ENCODE peak calls at places on chromosomes 12 and 14, in ten cellular contexts. S, B, J, T, L, C, W, V, X and Z are unnamed samples.

GRCh38 chr14:101410126-101410525 is 151.2 kb upstream of the DIO3 start:
- DNase-seq in S (no peak), B (no peak), J (no peak), T (no peak), L (no peak), C (no peak), W (no peak), V (no peak), X (no peak), Z (no peak)

GRCh38 chr12:27180862-27181261 is 63.2 kb upstream of the STK38L start:
- DNase-seq in S (no peak), B (no peak), J (no peak), T (no peak), L (no peak), C (no peak), W (no peak), V (no peak), X (no peak), Z (no peak)

GRCh38 chr12:100591979-100592378 is 18.5 kb downstream of the GAS2L3 start:
- DNase-seq in S (no peak), B (no peak), J (no peak), T (no peak), L (no peak), C (no peak), W (no peak), V (no peak), X (no peak), Z (no peak)

GRCh38 chr12:98440165-98440581 is 75.2 kb upstream of the TMPO start:
- DNase-seq in S (no peak), B (no peak), J (peak; percentile 78), T (peak; percentile 90), L (peak; percentile 95), C (peak; percentile 85), W (no peak), V (peak; percentile 35), X (no peak), Z (peak; percentile 19)

GRCh38 chr12:56071648-56072047 is 8.3 kb upstream of the ERBB3 start:
- DNase-seq in S (no peak), B (no peak), J (no peak), T (no peak), L (no peak), C (peak; percentile 15), W (no peak), V (no peak), X (no peak), Z (no peak)

GRCh38 chr12:108589028-108589839 is 8.7 kb downstream of the TMEM119 start:
- DNase-seq in S (no peak), B (no peak), J (peak; percentile 36), T (no peak), L (peak; percentile 21), C (no peak), W (no peak), V (no peak), X (no peak), Z (peak; percentile 34)

GRCh38 chr14:91352101-91352500 is 65.5 kb downstream of the CCDC88C start:
- DNase-seq in S (no peak), B (no peak), J (peak; percentile 80), T (no peak), L (no peak), C (peak; percentile 84), W (peak; percentile 58), V (no peak), X (no peak), Z (peak; percentile 75)

GRCh38 chr12:54431911-54432814 is 13.1 kb upstream of the ITGA5 start:
- DNase-seq in S (no peak), B (no peak), J (peak; percentile 90), T (peak; percentile 87), L (peak; percentile 83), C (peak; percentile 94), W (peak; percentile 83), V (peak; percentile 51), X (no peak), Z (peak; percentile 43)

DNA sequence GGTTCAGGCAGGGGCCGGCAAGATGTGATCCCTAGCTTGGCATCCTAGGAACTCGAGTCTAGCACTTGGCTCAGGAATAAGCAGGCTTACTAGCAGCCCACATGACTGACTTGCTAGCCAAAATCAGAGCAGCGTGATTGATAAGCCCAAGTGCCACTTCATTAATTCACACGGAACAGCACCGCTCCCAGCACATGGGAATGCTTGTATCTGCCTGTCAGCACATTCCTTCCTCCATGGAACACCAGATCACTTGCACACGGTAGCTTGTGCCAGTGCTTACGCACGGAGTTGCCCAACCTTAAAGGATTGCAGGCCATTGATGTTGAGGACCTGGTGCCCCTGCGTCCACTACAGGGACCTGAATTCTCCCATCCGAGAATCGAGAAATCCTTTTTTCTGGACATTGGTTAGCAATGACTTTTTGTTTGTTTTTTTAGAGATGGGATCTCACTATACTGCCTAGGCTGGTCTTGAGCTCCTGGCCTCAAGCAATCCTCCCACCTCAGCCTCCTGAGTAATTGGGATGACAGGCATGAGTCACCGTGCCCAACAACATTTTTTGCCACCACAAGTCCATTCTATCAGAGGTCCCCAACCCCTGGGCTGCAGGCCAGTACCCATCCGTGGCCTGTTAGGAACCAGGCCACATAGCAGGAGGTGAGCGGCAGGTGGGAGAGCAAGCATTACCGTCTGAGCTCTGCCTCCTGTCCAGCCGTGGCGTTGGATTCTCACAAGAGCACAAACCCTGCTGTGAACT is 30.6 kb upstream of the TSPAN9 start:
- DNase-seq in S (no peak), B (no peak), J (peak; percentile 91), T (no peak), L (no peak), C (no peak), W (no peak), V (no peak), X (no peak), Z (peak; percentile 87)
- H3K4me1 ChIP-seq in S (no peaks in the 10 kb centered on the region), B (no peaks in the 10 kb centered on the region), J (peaks cover 35% of the 10 kb centered on the region), T (no peaks in the 10 kb centered on the region), L (peaks cover 13% of the 10 kb centered on the region), C (no peaks in the 10 kb centered on the region), W (peaks cover 5% of the 10 kb centered on the region), V (no peaks in the 10 kb centered on the region), X (no peaks in the 10 kb centered on the region), Z (peaks cover 25% of the 10 kb centered on the region)

GRCh38 chr14:52014601-52015267 is 25.4 kb downstream of the RTRAF start:
- DNase-seq in S (no peak), B (no peak), J (peak; percentile 83), T (no peak), L (no peak), C (peak; percentile 55), W (no peak), V (no peak), X (no peak), Z (no peak)

GRCh38 chr14:52013984-52014600 is 24.7 kb downstream of the RTRAF start:
- DNase-seq in S (no peak), B (peak; percentile 8), J (no peak), T (peak; percentile 33), L (no peak), C (no peak), W (peak; percentile 55), V (no peak), X (no peak), Z (no peak)

GRCh38 chr14:52018252-52018651 is 28.9 kb downstream of the RTRAF start:
- DNase-seq in S (no peak), B (no peak), J (no peak), T (peak; percentile 10), L (no peak), C (no peak), W (no peak), V (no peak), X (no peak), Z (peak; percentile 37)

GRCh38 chr14:52012635-52013034 is 23.3 kb downstream of the RTRAF start:
- DNase-seq in S (no peak), B (no peak), J (peak; percentile 78), T (no peak), L (peak; percentile 54), C (peak; percentile 86), W (peak; percentile 27), V (no peak), X (no peak), Z (peak; percentile 12)

GRCh38 chr14:52015411-52016030 is 26.2 kb downstream of the RTRAF start:
- DNase-seq in S (no peak), B (peak; percentile 6), J (no peak), T (peak; percentile 31), L (peak; percentile 37), C (no peak), W (peak; percentile 70), V (no peak), X (no peak), Z (no peak)
- H3K4me1 ChIP-seq in S (peaks cover 37% of the 10 kb centered on the region), B (no peaks in the 10 kb centered on the region), J (peaks cover 98% of the 10 kb centered on the region), T (no peaks in the 10 kb centered on the region), L (peaks cover 6% of the 10 kb centered on the region), C (no peaks in the 10 kb centered on the region), W (peaks cover 21% of the 10 kb centered on the region), V (no peaks in the 10 kb centered on the region), X (no peaks in the 10 kb centered on the region), Z (no peaks in the 10 kb centered on the region)

GRCh38 chr14:69610020-69610858 is 1.2 kb upstream of the SUSD6 start:
- DNase-seq in S (no peak), B (no peak), J (no peak), T (peak; percentile 33), L (no peak), C (no peak), W (no peak), V (no peak), X (no peak), Z (no peak)

GRCh38 chr14:69610859-69611263 is 535 bp upstream of the SUSD6 start:
- DNase-seq in S (no peak), B (no peak), J (no peak), T (no peak), L (no peak), C (no peak), W (peak; percentile 44), V (no peak), X (no peak), Z (peak; percentile 52)

GRCh38 chr14:69612759-69613145 is 1.4 kb downstream of the SUSD6 start:
- DNase-seq in S (no peak), B (no peak), J (no peak), T (peak; percentile 27), L (no peak), C (no peak), W (no peak), V (no peak), X (no peak), Z (no peak)

GRCh38 chr14:69612014-69612758 is 790 bp downstream of the SUSD6 start:
- DNase-seq in S (no peak), B (peak; percentile 27), J (peak; percentile 37), T (peak; percentile 33), L (peak; percentile 34), C (no peak), W (peak; percentile 61), V (no peak), X (peak; percentile 35), Z (peak; percentile 47)

GRCh38 chr14:69611264-69612013 is at the start of gene SUSD6:
- DNase-seq in S (peak; percentile 85), B (peak; percentile 91), J (peak; percentile 93), T (peak; percentile 89), L (peak; percentile 94), C (peak; percentile 96), W (peak; percentile 87), V (peak; percentile 88), X (peak; percentile 85), Z (peak; percentile 91)
- H3K4me1 ChIP-seq in S (peaks cover 62% of the 10 kb centered on the region), B (peaks cover 30% of the 10 kb centered on the region), J (peaks cover 59% of the 10 kb centered on the region), T (peaks cover 23% of the 10 kb centered on the region), L (peaks cover 56% of the 10 kb centered on the region), C (no peaks in the 10 kb centered on the region), W (peaks cover 16% of the 10 kb centered on the region), V (peaks cover 4% of the 10 kb centered on the region), X (peaks cover 60% of the 10 kb centered on the region), Z (peaks cover 49% of the 10 kb centered on the region)

DNA sequence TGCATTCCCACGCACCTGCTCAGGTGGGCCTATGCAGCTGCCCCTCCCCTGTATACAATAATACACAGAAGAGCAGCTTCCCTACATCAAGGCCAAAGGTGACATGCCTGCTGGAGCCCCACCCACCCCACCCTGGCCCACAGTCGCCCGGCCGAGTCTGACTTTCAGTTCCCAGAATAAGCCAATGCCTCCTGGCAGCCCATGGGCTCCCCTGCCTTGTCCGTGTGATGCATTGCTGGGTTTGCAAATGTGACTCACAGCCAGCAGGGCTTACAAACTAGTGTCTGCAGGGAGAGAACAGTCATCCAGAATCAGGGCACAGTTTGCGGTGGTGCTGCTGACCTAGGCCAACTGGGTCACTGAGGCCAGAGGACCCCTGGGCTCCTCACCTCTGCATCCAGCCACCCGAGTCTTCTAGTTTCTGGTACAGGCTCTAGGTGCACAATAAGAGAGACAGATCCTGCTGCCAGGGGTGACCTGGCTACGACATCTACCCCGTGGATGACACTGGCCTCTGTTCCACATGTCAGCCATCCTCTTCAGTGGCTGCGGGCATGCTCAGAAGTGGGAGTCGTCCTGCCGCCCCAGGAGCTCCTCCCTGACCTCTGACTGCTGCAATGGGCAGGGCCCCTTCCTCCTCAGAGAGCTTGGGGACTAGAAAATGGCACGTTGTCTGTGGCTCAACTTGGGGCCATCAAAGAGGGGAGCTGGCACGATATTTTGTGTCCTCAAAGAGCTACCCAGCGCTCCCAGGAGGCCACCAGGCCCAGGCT is 84.5 kb downstream of the CHGA start:
- DNase-seq in S (no peak), B (peak; percentile 28), J (peak; percentile 78), T (no peak), L (peak; percentile 54), C (peak; percentile 86), W (no peak), V (no peak), X (no peak), Z (peak; percentile 62)
- H3K4me1 ChIP-seq in S (peaks cover 99% of the 10 kb centered on the region), B (peaks cover 30% of the 10 kb centered on the region), J (peaks cover 79% of the 10 kb centered on the region), T (peaks cover 29% of the 10 kb centered on the region), L (peaks cover 42% of the 10 kb centered on the region), C (peaks cover 4% of the 10 kb centered on the region), W (no peaks in the 10 kb centered on the region), V (peaks cover 9% of the 10 kb centered on the region), X (no peaks in the 10 kb centered on the region), Z (peaks cover 46% of the 10 kb centered on the region)